ENCODE peak calls at places on chromosomes 2 and 18, in six cellular contexts. B is mammary epithelial cell, D is cardiac muscle cell, T is mucosa of descending colon, M is heart left ventricle, R is left ventricle myocardium inferior. Z is an unnamed sample. For H3K4me1, the result is how much of the 10 kb centered on the place peaks cover.

GRCh38 chr2:148888003-148888501 is 13.0 kb downstream of the KIF5C start:
- DNase-seq in D (no peak), R (no peak), T (no peak), B (no peak), M (no peak), Z (no peak)

GRCh38 chr2:154455201-154455600 is 243.3 kb upstream of the KCNJ3 start:
- DNase-seq in D (peak), B (no peak), T (no peak), M (no peak), R (no peak), Z (no peak)

GRCh38 chr2:216319771-216320170 is 52.5 kb downstream of the MARCHF4 start:
- DNase-seq in M (no peak), T (no peak), R (no peak), B (no peak), D (no peak), Z (no peak)

GRCh38 chr2:88950010-88950409 is 258.5 kb downstream of the RPIA start:
- DNase-seq in R (no peak), T (no peak), B (no peak), D (peak), M (no peak), Z (no peak)

GRCh38 chr2:109471656-109472055 is 142.1 kb downstream of the SEPTIN10 start:
- DNase-seq in D (no peak), M (no peak), R (no peak), B (no peak), T (no peak), Z (no peak)

GRCh38 chr18:45775241-45775676 is 50.2 kb upstream of the SIGLEC15 start:
- DNase-seq in T (peak), M (peak), B (no peak), D (peak), R (peak), Z (no peak)

GRCh38 chr2:236160366-236161081 is 7.7 kb downstream of the GBX2 start:
- DNase-seq in B (no peak), M (no peak), T (no peak), D (no peak), R (no peak), Z (no peak)

GRCh38 chr2:2127474-2127873 is 203.6 kb downstream of the MYT1L start:
- DNase-seq in T (no peak), D (no peak), B (no peak), R (no peak), M (no peak), Z (no peak)

GRCh38 chr2:55883829-55884228 is 39.8 kb downstream of the EFEMP1 start:
- DNase-seq in R (no peak), B (no peak), M (no peak), D (no peak), T (no peak), Z (no peak)

GRCh38 chr2:16763493-16763899 is 97.9 kb upstream of the CYRIA start:
- DNase-seq in T (no peak), M (no peak), D (peak), B (no peak), R (no peak), Z (peak)

GRCh38 chr2:128410758-128411215 is 92.1 kb upstream of the HS6ST1 start:
- DNase-seq in B (no peak), R (no peak), D (no peak), T (no peak), M (peak), Z (no peak)

GRCh38 chr2:134674687-134675086 is 44.1 kb downstream of the TMEM163 start:
- DNase-seq in M (no peak), B (no peak), T (no peak), D (no peak), R (no peak), Z (no peak)

GRCh38 chr2:46831037-46831868 is 84.4 kb downstream of the MCFD2 start:
- DNase-seq in M (no peak), T (no peak), R (no peak), D (peak), B (no peak), Z (no peak)
- H3K4me1 ChIP-seq in M (under half), T (under half), R (under half), D (under half), B (under half), Z (under half)

DNA sequence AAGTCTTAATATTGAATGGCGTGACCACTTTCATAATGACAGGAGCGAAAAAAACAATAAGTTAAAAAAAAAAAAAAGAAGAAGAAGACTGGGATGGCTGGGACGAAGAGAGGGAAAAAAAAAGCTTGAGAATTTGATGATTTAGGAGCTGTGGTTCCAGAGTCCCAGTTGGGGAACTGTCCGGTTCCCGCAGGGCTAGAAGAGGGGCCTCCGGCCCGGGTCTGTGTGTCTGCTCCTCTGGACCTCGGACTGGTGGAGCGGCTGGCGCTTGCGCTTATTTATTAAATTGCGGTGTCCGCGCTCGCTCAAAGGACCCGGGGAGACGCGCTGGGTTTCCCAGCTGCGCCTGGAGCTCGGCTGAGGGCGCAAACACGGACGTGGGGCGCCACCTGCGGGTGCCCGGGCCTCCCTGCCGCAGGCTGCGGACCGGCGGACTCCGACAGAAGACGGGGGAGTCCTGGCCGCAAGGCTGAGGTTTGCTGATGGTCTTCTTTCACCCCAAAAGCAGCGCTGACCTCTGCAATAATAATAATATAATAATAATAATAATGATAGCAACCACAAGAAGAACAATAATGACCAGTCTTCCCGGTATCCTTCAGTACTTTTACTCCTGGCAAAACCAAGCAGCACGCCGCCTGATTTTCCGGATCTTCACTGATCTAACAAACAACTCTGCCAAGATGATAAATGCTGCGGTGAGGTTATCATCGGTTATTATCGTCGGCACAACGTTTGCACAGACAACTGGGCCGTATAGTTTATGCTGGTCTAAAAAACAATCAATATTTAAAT is at the start of gene CBLN2:
- DNase-seq in B (peak), D (peak), T (peak), R (no peak), M (no peak), Z (no peak)
- TF ChIP-seq CTCF in B (peak), D (peak), T (no peak), R (peak), M (peak), Z (no peak)

GRCh38 chr2:190889175-190889943 is 8.7 kb downstream of the GLS start:
- DNase-seq in B (no peak), D (no peak), T (no peak), R (no peak), M (no peak), Z (no peak)
- H3K4me1 ChIP-seq in B (under half), D (under half), T (under half), R (half or more), M (half or more), Z (under half)

DNA sequence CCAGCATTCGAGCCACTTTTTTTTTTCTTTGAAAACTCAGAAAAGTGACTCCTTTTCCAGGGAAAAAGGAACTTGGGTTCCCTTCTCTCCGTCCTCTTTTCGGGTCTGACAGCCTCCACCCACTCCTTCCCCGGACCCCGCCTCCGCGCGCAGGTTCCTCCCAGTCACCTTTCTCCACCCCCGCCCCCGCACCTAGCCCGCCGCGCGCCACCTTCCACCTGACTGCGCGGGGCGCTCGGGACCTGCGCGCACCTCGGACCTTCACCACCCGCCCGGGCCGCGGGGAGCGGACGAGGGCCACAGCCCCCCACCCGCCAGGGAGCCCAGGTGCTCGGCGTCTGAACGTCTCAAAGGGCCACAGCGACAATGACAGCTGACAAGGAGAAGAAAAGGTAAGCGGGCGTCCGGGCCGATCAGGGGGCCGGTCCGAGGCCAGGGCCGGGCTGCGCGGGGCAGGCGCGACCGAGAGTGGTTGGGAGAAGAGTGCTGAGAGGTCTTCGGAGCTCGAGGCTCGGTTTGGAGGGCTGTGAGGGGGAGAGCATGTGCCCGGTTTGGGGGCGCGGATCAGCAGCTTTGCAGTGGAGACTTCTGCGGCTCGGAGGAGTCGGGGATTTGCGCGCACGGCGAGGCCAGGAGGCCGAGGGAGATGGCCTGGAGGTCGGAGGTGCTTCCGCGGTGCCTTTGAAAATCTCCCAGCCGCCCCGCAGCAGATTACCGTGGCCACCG is 502 bp downstream of the EPAS1 start:
- DNase-seq in R (peak), B (peak), D (no peak), M (peak), T (peak), Z (peak)
- TF ChIP-seq CTCF in R (no peak), B (peak), D (no peak), M (no peak), T (no peak), Z (no peak)

GRCh38 chr18:57775937-57776336 is 27.2 kb downstream of the ATP8B1 start:
- DNase-seq in B (peak), T (no peak), M (no peak), R (no peak), D (no peak), Z (no peak)

GRCh38 chr18:57780318-57781127 is 22.6 kb downstream of the ATP8B1 start:
- DNase-seq in B (peak), T (no peak), R (no peak), M (peak), D (peak), Z (no peak)

GRCh38 chr18:57776767-57777166 is 26.3 kb downstream of the ATP8B1 start:
- DNase-seq in B (no peak), T (no peak), M (no peak), D (peak), R (no peak), Z (no peak)

GRCh38 chr18:57772387-57772799 is 30.7 kb downstream of the ATP8B1 start:
- DNase-seq in B (no peak), R (no peak), M (no peak), T (peak), D (no peak), Z (peak)

DNA sequence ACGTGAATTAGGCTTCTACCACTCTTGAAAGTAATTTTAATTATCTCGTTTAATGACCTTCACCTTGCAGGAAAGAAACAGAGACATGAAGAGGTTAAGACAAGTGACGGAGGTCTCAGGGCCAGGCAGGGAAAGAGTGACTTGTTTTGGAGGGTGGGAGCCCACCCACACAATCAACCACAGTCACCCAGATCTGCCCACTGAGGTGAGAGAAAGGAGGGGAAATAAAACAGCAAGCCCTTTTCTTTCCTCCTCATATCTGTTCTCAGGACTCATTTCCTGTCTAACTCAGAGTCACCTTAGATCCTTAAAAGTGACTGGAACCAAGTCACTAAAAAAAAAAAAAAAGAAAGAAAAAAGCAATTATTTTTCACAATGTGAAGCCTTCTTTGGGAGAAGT is 26.8 kb downstream of the ATP8B1 start:
- DNase-seq in T (no peak), M (no peak), R (no peak), D (no peak), B (no peak), Z (no peak)
- H3K4me1 ChIP-seq in T (half or more), M (half or more), R (half or more), D (under half), B (under half), Z (under half)

GRCh38 chr2:11863513-11864328 is 117.3 kb downstream of the LPIN1 start:
- DNase-seq in T (peak), R (peak), M (peak), B (peak), D (peak), Z (peak)

GRCh38 chr2:11865378-11865777 is 118.9 kb downstream of the LPIN1 start:
- DNase-seq in R (no peak), T (no peak), M (no peak), D (no peak), B (no peak), Z (no peak)

GRCh38 chr2:11864724-11865123 is 118.3 kb downstream of the LPIN1 start:
- DNase-seq in M (no peak), T (no peak), R (no peak), B (no peak), D (no peak), Z (no peak)

GRCh38 chr2:11866358-11867335 is 120.2 kb downstream of the LPIN1 start:
- DNase-seq in T (no peak), D (no peak), B (no peak), R (no peak), M (no peak), Z (no peak)

GRCh38 chr2:11865820-11866219 is 119.4 kb downstream of the LPIN1 start:
- DNase-seq in M (no peak), R (no peak), T (no peak), D (no peak), B (no peak), Z (no peak)
- TF ChIP-seq CTCF in M (no peak), R (no peak), T (no peak), D (no peak), B (no peak), Z (no peak)

GRCh38 chr2:176648691-176649297 is 379.6 kb downstream of the MTX2 start:
- DNase-seq in D (no peak), R (no peak), B (no peak), M (no peak), T (no peak), Z (no peak)
- H3K4me1 ChIP-seq in D (under half), R (under half), B (under half), M (under half), T (under half), Z (under half)

GRCh38 chr2:15546297-15547098 is 14.6 kb downstream of the NBAS start:
- DNase-seq in D (no peak), R (no peak), B (no peak), M (no peak), T (no peak), Z (no peak)
- TF ChIP-seq CTCF in D (peak), R (no peak), B (peak), M (no peak), T (no peak), Z (peak)

DNA sequence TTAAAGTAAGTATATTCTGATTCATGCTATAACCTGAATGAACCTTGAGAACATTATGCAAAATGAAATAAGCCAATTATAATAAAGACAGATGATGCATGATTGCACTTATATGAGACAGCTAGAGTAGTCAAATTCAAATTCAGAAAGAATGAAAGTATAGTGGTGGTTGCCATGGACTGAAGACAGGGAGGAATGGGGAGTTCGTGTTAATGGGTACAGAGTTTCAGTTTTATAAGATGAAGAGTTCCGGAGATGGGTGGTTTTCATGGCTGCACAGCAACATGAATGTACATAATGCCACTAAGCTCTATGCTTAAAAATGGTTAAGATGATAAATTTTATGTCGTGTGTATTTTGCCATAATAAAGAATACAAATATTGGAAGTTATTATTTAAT is 751.2 kb downstream of the TSN start:
- DNase-seq in T (no peak), M (no peak), D (no peak), R (no peak), B (no peak), Z (no peak)
- H3K4me1 ChIP-seq in T (under half), M (under half), D (under half), R (under half), B (under half), Z (under half)

Z was measured in Caco-2.